ENCODE peak calls at places on chromosomes 16 and 17, in seven cellular contexts. B is neural progenitor cell, M is PC-3, F is SK-N-SH, Z is GM23248, R is PC-9, H is MM.1S. Q is an unnamed sample.

GRCh38 chr17:43033947-43034622 is 9.1 kb downstream of the RND2 start:
- DNase-seq in R (no peak), Z (no peak), F (peak; percentile 50), M (no peak), H (no peak), B (peak; percentile 48), Q (peak; percentile 73)

GRCh38 chr17:51630101-51630671 is 369.8 kb downstream of the UTP18 start:
- DNase-seq in M (no peak), B (no peak), Z (no peak), F (no peak), R (no peak), H (no peak), Q (peak; percentile 26)

GRCh38 chr16:8867483-8868271 is 1.1 kb downstream of the CARHSP1 start:
- DNase-seq in H (peak; percentile 42), F (peak; percentile 69), B (peak; percentile 62), Z (peak; percentile 60), R (no peak), M (no peak), Q (no peak)

GRCh38 chr16:78844682-78845081 is 745.2 kb downstream of the WWOX start:
- DNase-seq in F (no peak), H (no peak), R (no peak), M (no peak), B (peak; percentile 83), Z (no peak), Q (no peak)

GRCh38 chr16:11142951-11143740 is 112.9 kb downstream of the SOCS1 start:
- DNase-seq in B (no peak), R (no peak), F (no peak), H (no peak), M (no peak), Z (no peak), Q (no peak)

GRCh38 chr17:50560185-50560824 is at the start of gene CACNA1G:
- DNase-seq in B (peak; percentile 98), F (peak; percentile 99), Z (peak; percentile 95), H (peak; percentile 88), R (peak; percentile 87), M (peak; percentile 88), Q (peak; percentile 98)

GRCh38 chr16:84446596-84447392 is 57.7 kb downstream of the MEAK7 start:
- DNase-seq in H (no peak), R (no peak), F (no peak), B (no peak), M (no peak), Z (peak; percentile 67), Q (no peak)

GRCh38 chr17:22703204-22703603 is 1010.9 kb downstream of the KCNJ18 start:
- DNase-seq in H (no peak), F (peak; percentile 58), Z (no peak), M (no peak), R (no peak), B (no peak), Q (no peak)

GRCh38 chr16:50259334-50260205 is 6.8 kb upstream of the ADCY7 start:
- DNase-seq in R (no peak), B (peak; percentile 71), Z (peak; percentile 74), H (no peak), M (no peak), F (peak; percentile 53), Q (no peak)

GRCh38 chr16:52573365-52574104 is 26.6 kb upstream of the TOX3 start:
- DNase-seq in R (no peak), H (no peak), F (no peak), Z (no peak), B (no peak), M (no peak), Q (no peak)

GRCh38 chr17:40310882-40311391 is 2.0 kb downstream of the RARA start:
- DNase-seq in F (peak; percentile 83), R (peak; percentile 45), H (no peak), Z (no peak), M (no peak), B (peak; percentile 62), Q (no peak)

GRCh38 chr17:71201639-71202038 is 919.2 kb upstream of the SOX9 start:
- DNase-seq in M (no peak), R (no peak), F (no peak), Z (no peak), B (no peak), H (no peak), Q (no peak)

GRCh38 chr17:50047488-50048126 is 8.3 kb upstream of the ITGA3 start:
- DNase-seq in H (no peak), F (no peak), Z (peak; percentile 87), M (peak; percentile 95), B (no peak), R (no peak), Q (no peak)

GRCh38 chr17:10337976-10338375 is 34.8 kb downstream of the MYH13 start:
- DNase-seq in B (no peak), F (no peak), Z (peak; percentile 72), H (no peak), M (no peak), R (no peak), Q (no peak)

GRCh38 chr16:56870271-56870888 is 5.4 kb downstream of the SLC12A3 start:
- DNase-seq in H (no peak), B (no peak), Z (no peak), R (no peak), M (no peak), F (no peak), Q (no peak)

GRCh38 chr16:23145608-23146007 is 3.6 kb downstream of the USP31 start:
- DNase-seq in Z (peak; percentile 76), B (no peak), H (no peak), R (no peak), M (peak; percentile 77), F (no peak), Q (peak; percentile 41)

GRCh38 chr16:12150600-12150999 is 174.1 kb downstream of the SNX29 start:
- DNase-seq in H (no peak), R (no peak), M (no peak), Z (no peak), B (no peak), F (no peak), Q (no peak)

GRCh38 chr17:37358098-37358829 is 17.5 kb upstream of the C17orf78 start:
- DNase-seq in B (peak; percentile 95), R (peak; percentile 62), H (peak; percentile 46), Z (peak; percentile 62), M (peak; percentile 42), F (peak; percentile 84), Q (peak; percentile 94)

GRCh38 chr16:4425378-4426020 is at the start of gene DNAJA3:
- DNase-seq in R (peak; percentile 93), Z (peak; percentile 99), F (peak; percentile 98), B (peak; percentile 98), M (peak; percentile 86), H (peak; percentile 96), Q (peak; percentile 93)

DNA sequence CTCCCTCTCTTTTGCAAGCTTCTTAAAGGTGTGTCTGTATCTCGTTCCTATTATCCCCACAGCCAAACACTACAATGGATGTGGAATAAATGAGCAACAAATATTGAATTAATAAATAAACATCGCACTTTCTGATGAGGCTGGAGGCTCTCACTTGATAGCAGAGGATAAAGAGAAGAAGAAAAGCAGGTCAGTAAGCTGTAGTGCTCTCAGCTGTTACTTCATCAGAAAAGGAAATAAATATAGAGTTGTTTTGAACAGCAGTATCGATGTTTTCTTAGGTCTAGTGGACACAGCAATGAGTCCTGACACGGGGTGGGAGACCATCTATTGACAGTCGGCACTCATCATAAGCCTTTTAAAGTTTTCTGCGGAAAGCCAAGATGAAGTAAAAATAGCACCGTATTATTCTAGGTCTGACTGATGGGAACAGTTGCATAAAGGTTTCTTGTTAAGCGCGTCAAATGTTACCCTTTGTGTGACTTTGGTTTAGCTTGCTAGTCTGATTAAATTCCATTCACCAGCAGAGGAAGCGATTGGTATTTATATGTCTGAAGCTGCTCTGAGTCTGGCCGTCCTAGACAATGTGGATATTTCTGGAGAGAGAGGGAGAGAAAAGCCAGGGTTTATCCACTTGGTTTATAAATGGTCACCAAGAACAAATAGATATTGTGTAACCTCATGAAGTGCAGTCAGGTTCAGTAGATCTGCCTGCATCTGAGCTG is 646.1 kb downstream of the CDH11 start:
- DNase-seq in B (no peak), R (no peak), M (no peak), H (no peak), F (no peak), Z (no peak), Q (no peak)
- H3K27ac ChIP-seq in B (no peak overlapping the region), R (no peak overlapping the region), M (no peak overlapping the region), H (no peak overlapping the region), F (no peak overlapping the region), Z (no peak overlapping the region), Q (no peak overlapping the region)

DNA sequence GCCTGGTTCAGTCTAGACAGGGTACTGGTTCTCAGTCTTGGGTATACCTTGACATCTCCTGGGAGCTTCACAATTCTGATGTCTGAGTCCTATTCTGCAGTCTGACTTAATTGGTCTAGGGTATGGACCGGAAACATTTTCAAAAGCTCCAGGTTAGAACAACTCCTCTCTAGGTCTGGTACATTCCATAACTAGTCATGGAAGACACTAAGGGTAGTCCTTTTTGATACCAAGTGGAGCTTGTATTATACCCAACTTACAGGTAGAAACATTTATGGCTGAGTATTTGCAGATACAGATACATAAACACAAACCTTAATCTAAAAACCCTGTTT is 5.0 kb downstream of the RPL23 start:
- DNase-seq in B (no peak), Z (no peak), R (no peak), H (no peak), M (no peak), F (no peak), Q (no peak)
- H3F3A ChIP-seq in B (peaks cover 79% of the 10 kb centered on the region), Z (peaks cover 81% of the 10 kb centered on the region), R (peaks cover 96% of the 10 kb centered on the region), H (peaks cover 75% of the 10 kb centered on the region), M (no peaks in the 10 kb centered on the region), F (peaks cover 72% of the 10 kb centered on the region), Q (peaks cover 80% of the 10 kb centered on the region)

GRCh38 chr16:89606006-89606405 is 7.4 kb upstream of the DPEP1 start:
- DNase-seq in B (no peak), F (no peak), M (no peak), H (no peak), R (no peak), Z (no peak), Q (no peak)
- H3K27ac ChIP-seq in B (no peak overlapping the region), F (no peak overlapping the region), M (no peak overlapping the region), H (no peak overlapping the region), R (no peak overlapping the region), Z (no peak overlapping the region), Q (no peak overlapping the region)

GRCh38 chr17:76270770-76271668 is 5.9 kb downstream of the UBALD2 start:
- DNase-seq in M (no peak), Z (no peak), H (no peak), B (no peak), F (peak; percentile 40), R (no peak), Q (no peak)
- H3F3A ChIP-seq in M (no peaks in the 10 kb centered on the region), Z (no peaks in the 10 kb centered on the region), H (peaks cover 57% of the 10 kb centered on the region), B (peaks cover 10% of the 10 kb centered on the region), F (peaks cover 9% of the 10 kb centered on the region), R (peaks cover 9% of the 10 kb centered on the region), Q (peaks cover 3% of the 10 kb centered on the region)

GRCh38 chr17:18044609-18045008 is 5.4 kb downstream of the GID4 start:
- DNase-seq in R (no peak), F (no peak), Z (no peak), M (no peak), H (no peak), B (no peak), Q (no peak)
- H3K27ac ChIP-seq in R (no peak overlapping the region), F (no peak overlapping the region), Z (no peak overlapping the region), M (no peak overlapping the region), H (no peak overlapping the region), B (no peak overlapping the region), Q (no peak overlapping the region)